ENCODE peak calls at places on chromosome X, in four cellular contexts. J, G, Y and B are unnamed samples.

GRCh38 chrX:29071525-29071924 is 484.3 kb downstream of the IL1RAPL1 start:
- DNase-seq in J (peak), G (peak), Y (no peak), B (no peak)

GRCh38 chrX:136625246-136625645 is 22.7 kb upstream of the CD40LG start:
- DNase-seq in J (no peak), G (no peak), Y (no peak), B (no peak)

GRCh38 chrX:13825178-13825762 is 8.4 kb upstream of the GPM6B start:
- DNase-seq in J (no peak), G (no peak), Y (no peak), B (no peak)

GRCh38 chrX:110985470-110985869 is 110.5 kb upstream of the PAK3 start:
- DNase-seq in J (no peak), G (no peak), Y (no peak), B (no peak)

GRCh38 chrX:136185409-136186022 is 38.2 kb downstream of the FHL1 start:
- DNase-seq in J (peak), G (no peak), Y (no peak), B (peak)

GRCh38 chrX:121336831-121337421 is 289.5 kb downstream of the GLUD2 start:
- DNase-seq in J (no peak), G (no peak), Y (no peak), B (peak)

GRCh38 chrX:97367149-97367548 is 483.4 kb downstream of the RPA4 start:
- DNase-seq in J (peak), G (peak), Y (no peak), B (no peak)

GRCh38 chrX:150694738-150695410 is 1.7 kb downstream of the MTMR1 start:
- DNase-seq in J (no peak), G (no peak), Y (no peak), B (no peak)

GRCh38 chrX:110397904-110398303 is 39.3 kb downstream of the RTL9 start:
- DNase-seq in J (no peak), G (no peak), Y (no peak), B (no peak)

GRCh38 chrX:121579016-121579760 is 531.8 kb downstream of the GLUD2 start:
- DNase-seq in J (peak), G (peak), Y (no peak), B (peak)

GRCh38 chrX:110315541-110315940 is 2.3 kb downstream of the AMMECR1 start:
- DNase-seq in J (peak), G (no peak), Y (no peak), B (no peak)

GRCh38 chrX:54066841-54067240 is 22.6 kb upstream of the PHF8 start:
- DNase-seq in J (peak), G (peak), Y (no peak), B (peak)

GRCh38 chrX:147884958-147885357 is 26.8 kb upstream of the FMR1 start:
- DNase-seq in J (no peak), G (no peak), Y (no peak), B (peak)

GRCh38 chrX:100098660-100099375 is 311.3 kb downstream of the PCDH19 start:
- DNase-seq in J (peak), G (peak), Y (peak), B (no peak)

GRCh38 chrX:20988118-20988517 is 386.1 kb upstream of the CNKSR2 start:
- DNase-seq in J (no peak), G (peak), Y (no peak), B (peak)

GRCh38 chrX:39125834-39126233 is 324.6 kb downstream of the MID1IP1 start:
- DNase-seq in J (no peak), G (no peak), Y (no peak), B (no peak)

GRCh38 chrX:129091097-129091496 is 432.2 kb downstream of the SMARCA1 start:
- DNase-seq in J (no peak), G (no peak), Y (no peak), B (no peak)

GRCh38 chrX:43655151-43655676 is 885 bp upstream of the MAOA start:
- DNase-seq in J (peak), G (peak), Y (peak), B (peak)

GRCh38 chrX:16577483-16578029 is 72.4 kb upstream of the S100G start:
- DNase-seq in J (no peak), G (no peak), Y (no peak), B (no peak)

GRCh38 chrX:39854772-39855747 is 242.7 kb downstream of the BCOR start:
- DNase-seq in J (no peak), G (no peak), Y (no peak), B (no peak)

GRCh38 chrX:39814391-39814790 is 283.4 kb downstream of the BCOR start:
- DNase-seq in J (peak), G (no peak), Y (no peak), B (peak)

GRCh38 chrX:106874075-106874474 is 29.1 kb downstream of the RIPPLY1 start:
- DNase-seq in J (peak), G (peak), Y (no peak), B (no peak)

GRCh38 chrX:51641421-51642021 is 22.8 kb upstream of the CENPVL3 start:
- DNase-seq in J (peak), G (peak), Y (no peak), B (peak)

GRCh38 chrX:15343075-15343476 is 7.8 kb upstream of the PIGA start:
- DNase-seq in J (peak), G (no peak), Y (no peak), B (no peak)